ENCODE peak calls at places on chromosomes 11 and 22, in eight cellular contexts. C is IMR-90, V is AG04450, B is breast epithelium, L is stomach, J is GM23338, T is astrocyte of the spinal cord, S is neural crest cell. P is an unnamed sample.
A peak's percentile ranks its signal among the peaks of the same experiment; 100 is the strongest.

GRCh38 chr11:64340671-64341335 is 799 bp downstream of the CCDC88B start:
- DNase-seq in C (no peak), V (no peak), B (no peak), L (peak; percentile 61), J (peak; percentile 90), T (no peak), S (peak; percentile 62), P (peak; percentile 87)

GRCh38 chr22:35219012-35219411 is 38.3 kb upstream of the HMGXB4 start:
- DNase-seq in C (peak; percentile 69), V (peak; percentile 7), B (no peak), L (no peak), J (no peak), T (peak; percentile 35), S (no peak), P (no peak)

GRCh38 chr22:28018461-28018927 is 99.4 kb upstream of the PITPNB start:
- DNase-seq in C (no peak), V (no peak), B (peak; percentile 25), L (peak; percentile 16), J (no peak), T (no peak), S (no peak), P (no peak)

GRCh38 chr11:89437317-89437716 is 53.9 kb downstream of the NOX4 start:
- DNase-seq in C (no peak), V (no peak), B (no peak), L (no peak), J (peak; percentile 34), T (no peak), S (no peak), P (no peak)

GRCh38 chr11:88484873-88485621 is 147.5 kb upstream of the CTSC start:
- DNase-seq in C (peak; percentile 23), V (no peak), B (no peak), L (no peak), J (peak; percentile 81), T (no peak), S (no peak), P (peak; percentile 31)

GRCh38 chr11:85759915-85760314 is 51.0 kb downstream of the SYTL2 start:
- DNase-seq in C (peak; percentile 94), V (peak; percentile 76), B (no peak), L (no peak), J (peak; percentile 22), T (peak; percentile 90), S (no peak), P (no peak)

GRCh38 chr11:93476796-93477195 is 66.4 kb downstream of the SMCO4 start:
- DNase-seq in C (peak; percentile 91), V (peak; percentile 55), B (no peak), L (no peak), J (no peak), T (peak; percentile 29), S (no peak), P (no peak)

GRCh38 chr11:32043737-32044515 is 46.9 kb upstream of the RCN1 start:
- DNase-seq in C (no peak), V (no peak), B (no peak), L (no peak), J (no peak), T (no peak), S (no peak), P (no peak)

GRCh38 chr11:88420165-88420781 is 82.7 kb upstream of the CTSC start:
- DNase-seq in C (peak; percentile 78), V (no peak), B (no peak), L (no peak), J (no peak), T (no peak), S (no peak), P (no peak)

GRCh38 chr22:36194971-36195370 is 6.6 kb downstream of the APOL4 start:
- DNase-seq in C (peak; percentile 77), V (peak; percentile 52), B (no peak), L (peak; percentile 57), J (peak; percentile 82), T (peak; percentile 70), S (peak; percentile 47), P (peak; percentile 48)

GRCh38 chr11:76637491-76638266 is 32.9 kb downstream of the LRRC32 start:
- DNase-seq in C (no peak), V (no peak), B (no peak), L (no peak), J (no peak), T (no peak), S (no peak), P (no peak)

GRCh38 chr11:43786016-43786415 is 94.6 kb upstream of the ALKBH3 start:
- DNase-seq in C (no peak), V (no peak), B (no peak), L (no peak), J (no peak), T (no peak), S (no peak), P (no peak)

GRCh38 chr11:2519879-2520735 is 75.3 kb downstream of the KCNQ1 start:
- DNase-seq in C (no peak), V (no peak), B (peak; percentile 48), L (peak; percentile 19), J (no peak), T (no peak), S (no peak), P (no peak)

GRCh38 chr11:6812391-6813005 is 13.0 kb upstream of the OR6A2 start:
- DNase-seq in C (peak; percentile 34), V (no peak), B (no peak), L (no peak), J (peak; percentile 77), T (peak; percentile 35), S (peak; percentile 29), P (peak; percentile 32)

GRCh38 chr22:48393041-48393370 is 1434.7 kb downstream of the BRD1 start:
- DNase-seq in C (no peak), V (no peak), B (no peak), L (no peak), J (no peak), T (no peak), S (no peak), P (no peak)

GRCh38 chr11:78374917-78375316 is 42.7 kb downstream of the GAB2 start:
- DNase-seq in C (no peak), V (no peak), B (no peak), L (no peak), J (no peak), T (no peak), S (no peak), P (no peak)

GRCh38 chr11:27497284-27497866 is 9.2 kb downstream of the LIN7C start:
- DNase-seq in C (peak; percentile 27), V (no peak), B (no peak), L (no peak), J (peak; percentile 17), T (peak; percentile 45), S (no peak), P (no peak)

GRCh38 chr11:34594603-34595002 is 26.3 kb upstream of the EHF start:
- DNase-seq in C (no peak), V (no peak), B (no peak), L (no peak), J (no peak), T (no peak), S (no peak), P (no peak)

GRCh38 chr11:95257596-95257995 is 26.6 kb upstream of the SESN3 start:
- DNase-seq in C (no peak), V (no peak), B (no peak), L (no peak), J (no peak), T (no peak), S (no peak), P (no peak)

GRCh38 chr11:14672635-14673034 is 29.0 kb downstream of the PDE3B start:
- DNase-seq in C (peak; percentile 73), V (peak; percentile 4), B (no peak), L (no peak), J (no peak), T (peak; percentile 10), S (no peak), P (no peak)

GRCh38 chr11:13261600-13262061 is 16.0 kb upstream of the BMAL1 start:
- DNase-seq in C (peak; percentile 87), V (peak; percentile 26), B (no peak), L (no peak), J (no peak), T (peak; percentile 80), S (no peak), P (no peak)

DNA sequence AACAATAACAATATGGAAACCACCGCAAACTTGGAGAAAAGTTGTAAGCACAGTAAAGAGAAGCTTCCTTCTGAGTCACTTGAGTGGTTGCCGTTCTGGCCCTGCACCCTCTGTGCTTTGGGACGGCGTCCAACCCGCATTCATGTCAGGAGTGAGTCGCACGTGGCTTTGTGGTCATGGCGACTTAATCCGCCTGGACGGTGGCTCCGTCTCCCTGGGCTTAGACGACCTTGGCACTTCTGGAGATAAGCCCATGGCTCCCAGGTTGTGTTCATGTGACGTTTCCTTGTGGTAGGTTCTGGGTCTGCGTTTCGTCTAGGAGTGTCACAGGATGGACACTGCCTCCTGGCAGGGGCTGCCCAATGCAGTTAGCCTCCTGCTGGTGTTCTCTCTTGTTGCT is 40.5 kb downstream of the TPCN2 start:
- DNase-seq in C (peak; percentile 89), V (no peak), B (no peak), L (peak; percentile 63), J (no peak), T (peak; percentile 84), S (no peak), P (no peak)
- TF ChIP-seq CTCF in C (no peak), V (no peak), B (no peak), L (no peak), J (no peak), T (no peak), S (no peak), P (no peak)

GRCh38 chr11:60563553-60564235 is 48.5 kb downstream of the MS4A13 start:
- DNase-seq in C (no peak), V (no peak), B (no peak), L (no peak), J (peak; percentile 46), T (no peak), S (no peak), P (no peak)
- TF ChIP-seq CTCF in C (no peak), V (no peak), B (no peak), L (no peak), J (peak; percentile 70), T (no peak), S (no peak), P (no peak)

DNA sequence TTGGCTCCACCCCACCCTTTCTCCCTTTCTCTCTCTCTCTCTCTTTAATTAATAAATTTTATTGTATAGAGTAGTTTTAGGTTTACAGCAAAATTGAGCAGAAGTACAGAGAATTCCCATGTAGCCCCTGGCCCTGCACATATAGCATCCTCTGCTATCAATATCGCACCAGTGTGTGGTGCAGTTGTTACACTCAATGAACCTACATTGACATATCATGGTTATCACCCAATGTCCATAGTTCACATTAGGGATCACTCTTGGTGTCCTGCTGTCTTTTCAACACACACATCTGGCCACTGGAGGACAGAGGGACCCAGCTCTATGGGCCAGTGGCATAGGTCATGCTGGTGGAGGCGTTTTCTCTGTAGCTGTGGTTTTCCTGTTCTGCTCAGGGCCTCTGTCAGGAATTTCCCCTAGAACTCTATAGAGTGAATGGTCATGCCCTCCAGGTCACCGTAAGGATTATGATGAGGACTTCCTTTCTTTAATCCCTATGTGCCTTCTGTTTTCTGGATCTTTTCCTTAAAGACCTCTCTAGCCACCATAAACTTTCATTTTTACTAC is 98.2 kb upstream of the NAV2 start:
- DNase-seq in C (no peak), V (no peak), B (no peak), L (no peak), J (no peak), T (no peak), S (no peak), P (no peak)
- TF ChIP-seq CTCF in C (no peak), V (no peak), B (no peak), L (no peak), J (no peak), T (no peak), S (no peak), P (no peak)

DNA sequence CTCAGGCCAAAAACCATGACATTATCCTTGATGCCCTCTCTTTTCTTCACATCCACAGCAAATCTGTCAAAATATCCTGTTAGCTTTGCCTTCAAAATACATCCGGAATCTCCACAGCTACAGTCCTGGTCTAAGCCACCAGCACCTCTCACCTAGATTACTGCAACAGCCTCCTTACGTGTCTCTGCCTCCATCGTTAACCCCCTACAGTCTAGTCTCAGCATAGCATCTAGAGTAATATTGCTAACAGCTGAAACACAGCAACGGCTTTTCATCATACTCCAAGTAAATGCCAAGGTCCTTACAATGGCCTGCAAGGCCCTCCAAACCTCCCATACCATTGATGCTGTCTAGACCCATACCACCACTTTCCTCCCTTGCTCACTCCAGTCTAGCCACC is 4.4 kb downstream of the TSG101 start:
- DNase-seq in C (no peak), V (no peak), B (no peak), L (no peak), J (peak; percentile 54), T (no peak), S (no peak), P (no peak)
- TF ChIP-seq CTCF in C (peak; percentile 7), V (no peak), B (no peak), L (no peak), J (peak; percentile 32), T (peak; percentile 2), S (peak; percentile 32), P (no peak)

P was measured in nephron progenitor cell.